ENCODE peak calls at places on chromosomes 13 and 19, in nine cellular contexts. E, R, P, O, S, M, K, C and V are unnamed samples.
A peak's percentile ranks its signal among the peaks of the same experiment; 100 is the strongest.

GRCh38 chr13:76663941-76664340 is 222.3 kb downstream of the KCTD12 start:
- DNase-seq in E (no peak), R (no peak), P (no peak), O (no peak), S (peak; percentile 49), M (no peak), K (no peak), C (no peak), V (peak; percentile 31)

GRCh38 chr19:51724543-51724942 is 752 bp upstream of the HAS1 start:
- DNase-seq in E (no peak), R (no peak), P (no peak), O (no peak), S (no peak), M (no peak), K (no peak), C (no peak), V (peak; percentile 43)

GRCh38 chr19:2327773-2328400 is 499 bp downstream of the LSM7 start:
- DNase-seq in E (peak; percentile 88), R (peak; percentile 69), P (no peak), O (peak; percentile 80), S (peak; percentile 65), M (peak; percentile 54), K (no peak), C (no peak), V (peak; percentile 82)

GRCh38 chr13:20181180-20181579 is 11.6 kb downstream of the GJB2 start:
- DNase-seq in E (no peak), R (no peak), P (peak; percentile 6), O (no peak), S (no peak), M (no peak), K (no peak), C (no peak), V (no peak)

GRCh38 chr13:73338389-73338788 is 279.6 kb downstream of the KLF5 start:
- DNase-seq in E (no peak), R (no peak), P (no peak), O (no peak), S (no peak), M (no peak), K (no peak), C (no peak), V (no peak)

GRCh38 chr13:75687145-75687763 is 51.1 kb downstream of the LMO7 start:
- DNase-seq in E (peak; percentile 72), R (no peak), P (no peak), O (no peak), S (peak; percentile 50), M (no peak), K (no peak), C (no peak), V (peak; percentile 46)

GRCh38 chr13:27583645-27584044 is 36.7 kb downstream of the LNX2 start:
- DNase-seq in E (peak; percentile 15), R (no peak), P (no peak), O (no peak), S (peak; percentile 24), M (no peak), K (no peak), C (no peak), V (no peak)

GRCh38 chr19:6020166-6020967 is 42.4 kb upstream of the RANBP3 start:
- DNase-seq in E (no peak), R (no peak), P (peak; percentile 71), O (no peak), S (no peak), M (no peak), K (no peak), C (no peak), V (peak; percentile 92)

GRCh38 chr19:10517760-10518443 is 655 bp upstream of the S1PR5 start:
- DNase-seq in E (peak; percentile 43), R (no peak), P (no peak), O (no peak), S (no peak), M (no peak), K (peak; percentile 45), C (no peak), V (peak; percentile 72)